ENCODE peak calls at places on chromosomes 12 and 14, in six cellular contexts. Y, A, J, F, Q and G are unnamed samples.

GRCh38 chr12:91529829-91530228 is 347.2 kb upstream of the DCN start:
- DNase-seq in A (no peak), Y (no peak), Q (no peak), F (peak; percentile 62), J (no peak), G (peak; percentile 39)

GRCh38 chr12:46555379-46555778 is 182.8 kb upstream of the SLC38A2 start:
- DNase-seq in A (no peak), F (no peak), J (no peak), Y (no peak), Q (no peak), G (no peak)

GRCh38 chr12:5567021-5567744 is 135.3 kb downstream of the NTF3 start:
- DNase-seq in Y (no peak), A (no peak), F (no peak), Q (no peak), J (no peak), G (no peak)

GRCh38 chr12:45192041-45192695 is 23.7 kb upstream of the ANO6 start:
- DNase-seq in Q (no peak), F (peak; percentile 69), A (peak; percentile 48), Y (peak; percentile 92), J (peak; percentile 94), G (peak; percentile 85)

GRCh38 chr12:53560386-53560785 is 53.1 kb upstream of the NPFF start:
- DNase-seq in J (no peak), Q (no peak), Y (no peak), F (no peak), A (no peak), G (peak; percentile 84)

GRCh38 chr12:129819391-129819790 is 84.4 kb downstream of the TMEM132D start:
- DNase-seq in A (no peak), Q (no peak), J (no peak), Y (no peak), F (no peak), G (no peak)

GRCh38 chr14:30790827-30791226 is 83.5 kb upstream of the COCH start:
- DNase-seq in Q (no peak), Y (no peak), J (no peak), A (no peak), F (no peak), G (no peak)

GRCh38 chr12:56836317-56836716 is 73.2 kb downstream of the HSD17B6 start:
- DNase-seq in Q (no peak), Y (peak; percentile 19), J (no peak), A (no peak), F (peak; percentile 26), G (no peak)

GRCh38 chr12:116142936-116143882 is 134.3 kb downstream of the MED13L start:
- DNase-seq in A (no peak), J (no peak), F (peak; percentile 33), Q (no peak), Y (peak; percentile 74), G (peak; percentile 97)

GRCh38 chr12:109112720-109113465 is 3.5 kb upstream of the ACACB start:
- DNase-seq in J (peak; percentile 29), Y (peak; percentile 58), A (no peak), Q (no peak), F (no peak), G (no peak)

GRCh38 chr12:46523863-46524770 is 151.5 kb upstream of the SLC38A2 start:
- DNase-seq in Q (no peak), Y (no peak), F (peak; percentile 96), A (peak; percentile 86), J (peak; percentile 92), G (peak; percentile 83)

GRCh38 chr14:84225243-84225642 is 1304.7 kb upstream of the FLRT2 start:
- DNase-seq in J (no peak), Q (no peak), Y (no peak), F (no peak), A (no peak), G (no peak)

GRCh38 chr12:76694369-76694768 is 69.5 kb upstream of the ZDHHC17 start:
- DNase-seq in J (no peak), Q (no peak), Y (no peak), A (no peak), F (no peak), G (no peak)

GRCh38 chr14:59358105-59358504 is 107.1 kb downstream of the GPR135 start:
- DNase-seq in J (peak; percentile 36), Y (peak; percentile 75), A (peak; percentile 17), Q (no peak), F (peak; percentile 73), G (no peak)

GRCh38 chr12:57592551-57593165 is 1.7 kb downstream of the PIP4K2C start:
- DNase-seq in F (no peak), A (no peak), Q (no peak), Y (no peak), J (no peak), G (no peak)

GRCh38 chr12:71128191-71128590 is 29.6 kb downstream of the TSPAN8 start:
- DNase-seq in Y (no peak), A (no peak), J (no peak), F (no peak), Q (no peak), G (no peak)

GRCh38 chr12:107304588-107305532 is 211.5 kb upstream of the CRY1 start:
- DNase-seq in Y (no peak), F (peak; percentile 25), J (no peak), A (no peak), Q (no peak), G (no peak)

GRCh38 chr12:105983622-105984325 is 155.0 kb downstream of the NUAK1 start:
- DNase-seq in J (no peak), A (no peak), Q (no peak), F (no peak), Y (no peak), G (no peak)

GRCh38 chr14:53146739-53147138 is 6.4 kb downstream of the DDHD1 start:
- DNase-seq in J (no peak), Q (no peak), A (no peak), F (no peak), Y (no peak), G (no peak)

GRCh38 chr12:47755655-47756562 is 2.8 kb downstream of the RAPGEF3 start:
- DNase-seq in J (no peak), F (no peak), A (no peak), Q (peak; percentile 75), Y (no peak), G (no peak)

GRCh38 chr12:40697566-40698257 is 5.5 kb downstream of the CNTN1 start:
- DNase-seq in J (no peak), A (no peak), Y (no peak), Q (no peak), F (peak; percentile 63), G (no peak)

GRCh38 chr12:93676408-93677194 is 574 bp upstream of the CRADD start:
- DNase-seq in A (no peak), Y (no peak), Q (no peak), J (no peak), F (no peak), G (no peak)

GRCh38 chr14:58362798-58363412 is 32.8 kb upstream of the TOMM20L start:
- DNase-seq in Y (peak; percentile 37), J (peak; percentile 41), F (peak; percentile 51), Q (no peak), A (peak; percentile 16), G (peak; percentile 28)

GRCh38 chr12:68461645-68462044 is 129.5 kb upstream of the MDM1 start:
- DNase-seq in F (no peak), Q (no peak), Y (no peak), J (no peak), A (no peak), G (no peak)

GRCh38 chr12:19648173-19648572 is 208.9 kb downstream of the AEBP2 start:
- DNase-seq in J (no peak), Q (no peak), F (no peak), A (no peak), Y (peak; percentile 69), G (peak; percentile 46)

GRCh38 chr14:28779416-28779941 is 12.9 kb downstream of the FOXG1 start:
- DNase-seq in A (no peak), J (no peak), Y (no peak), Q (no peak), F (no peak), G (no peak)

GRCh38 chr12:752673-753400 is 458 bp downstream of the WNK1 start:
- DNase-seq in Y (peak; percentile 71), J (no peak), F (peak; percentile 66), Q (no peak), A (peak; percentile 62), G (peak; percentile 58)

GRCh38 chr12:32698285-32698684 is 19.2 kb downstream of the DNM1L start:
- DNase-seq in Q (no peak), Y (no peak), J (no peak), F (no peak), A (no peak), G (no peak)

GRCh38 chr12:126390969-126391566 is 1325.8 kb downstream of the AACS start:
- DNase-seq in A (no peak), J (no peak), F (no peak), Q (no peak), Y (no peak), G (no peak)

GRCh38 chr12:11798856-11799530 is 149.5 kb downstream of the ETV6 start:
- DNase-seq in J (peak; percentile 29), Q (no peak), A (peak; percentile 71), Y (peak; percentile 97), F (no peak), G (peak; percentile 98)
- TF ChIP-seq MYC in J (no peak), Q (no peak), A (no peak), Y (peak; percentile 68), F (no peak), G (no peak)

GRCh38 chr12:22729431-22729830 is 104.5 kb downstream of the ETNK1 start:
- DNase-seq in F (no peak), Q (no peak), Y (no peak), J (no peak), A (no peak), G (no peak)
- TF ChIP-seq MYC in F (no peak), Q (no peak), Y (no peak), J (no peak), A (no peak), G (no peak)

GRCh38 chr14:100246809-100247428 is 8.0 kb downstream of the YY1 start:
- DNase-seq in F (peak; percentile 73), A (peak; percentile 69), J (peak; percentile 77), Q (no peak), Y (peak; percentile 70), G (peak; percentile 67)
- TF ChIP-seq MYC in F (no peak), A (no peak), J (no peak), Q (no peak), Y (no peak), G (no peak)

GRCh38 chr12:58925733-58926113 is 5.4 kb upstream of the LRIG3 start:
- DNase-seq in Q (no peak), A (no peak), Y (no peak), F (no peak), J (no peak), G (no peak)

GRCh38 chr12:58922849-58923248 is 2.5 kb upstream of the LRIG3 start:
- DNase-seq in J (no peak), F (peak; percentile 15), Y (no peak), A (no peak), Q (no peak), G (peak; percentile 78)

GRCh38 chr12:58923781-58924180 is 3.5 kb upstream of the LRIG3 start:
- DNase-seq in Q (no peak), F (no peak), Y (no peak), J (no peak), A (no peak), G (no peak)

GRCh38 chr12:58925111-58925732 is 4.9 kb upstream of the LRIG3 start:
- DNase-seq in F (no peak), Q (no peak), Y (no peak), J (no peak), A (no peak), G (peak; percentile 92)

DNA sequence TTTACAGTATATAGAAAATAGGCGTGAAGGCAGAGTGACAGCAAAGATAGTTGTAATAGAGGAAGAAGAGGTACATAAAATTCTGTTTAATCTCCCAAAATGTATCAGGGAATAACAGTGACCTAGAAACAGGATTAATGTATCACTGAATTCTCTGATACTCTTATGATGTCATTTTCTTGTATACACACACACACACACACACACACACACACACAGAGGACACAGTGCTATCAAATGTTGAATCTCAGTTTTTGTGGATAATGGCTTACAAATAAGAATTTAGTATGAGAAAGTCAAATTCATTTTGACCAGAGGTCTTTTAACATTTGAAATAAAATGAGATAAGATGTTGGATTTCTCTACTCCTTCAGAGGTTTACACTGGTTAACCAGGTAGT is 4.3 kb upstream of the LRIG3 start:
- DNase-seq in J (no peak), Q (no peak), Y (no peak), F (no peak), A (no peak), G (peak; percentile 29)
- TF ChIP-seq MYC in J (no peak), Q (no peak), Y (no peak), F (no peak), A (no peak), G (no peak)